ENCODE peak calls at places on chromosomes 4 and X, in six cellular contexts. One of them, this sample, is unnamed.

GRCh38 chr4:57254727-57255126 is 144.5 kb upstream of the IGFBP7 start:
- DNase-seq in neuronal stem cell: no peak
- DNase-seq in IMR-90: no peak
- DNase-seq in H1: no peak
- DNase-seq in mesendoderm: no peak
- DNase-seq in mesenchymal stem cell: no peak
- DNase-seq in this sample: no peak

GRCh38 chr4:3669553-3669949 is 96.6 kb upstream of the ADRA2C start:
- DNase-seq in IMR-90: no peak
- DNase-seq in H1: no peak
- DNase-seq in neuronal stem cell: no peak
- DNase-seq in mesendoderm: no peak
- DNase-seq in mesenchymal stem cell: no peak
- DNase-seq in this sample: no peak

GRCh38 chrX:13983734-13984133 is 46.0 kb downstream of the GEMIN8 start:
- DNase-seq in H1: no peak
- DNase-seq in IMR-90: no peak
- DNase-seq in mesenchymal stem cell: no peak
- DNase-seq in neuronal stem cell: no peak
- DNase-seq in mesendoderm: no peak
- DNase-seq in this sample: no peak

GRCh38 chr4:41883988-41884737 is 51.1 kb upstream of the TMEM33 start:
- DNase-seq in mesendoderm: no peak
- DNase-seq in mesenchymal stem cell: no peak
- DNase-seq in neuronal stem cell: no peak
- DNase-seq in IMR-90: no peak
- DNase-seq in H1: no peak
- DNase-seq in this sample: no peak

GRCh38 chr4:185640809-185641675 is 105.7 kb upstream of the PDLIM3 start:
- DNase-seq in mesenchymal stem cell: peak
- DNase-seq in neuronal stem cell: peak
- DNase-seq in H1: no peak
- DNase-seq in mesendoderm: peak
- DNase-seq in IMR-90: peak
- DNase-seq in this sample: no peak

GRCh38 chr4:138643827-138644226 is 371.8 kb upstream of the NOCT start:
- DNase-seq in mesendoderm: no peak
- DNase-seq in IMR-90: peak
- DNase-seq in mesenchymal stem cell: no peak
- DNase-seq in neuronal stem cell: no peak
- DNase-seq in H1: no peak
- DNase-seq in this sample: no peak

GRCh38 chr4:150007512-150007911 is 70.7 kb upstream of the DCLK2 start:
- DNase-seq in mesenchymal stem cell: peak
- DNase-seq in neuronal stem cell: no peak
- DNase-seq in IMR-90: peak
- DNase-seq in mesendoderm: peak
- DNase-seq in H1: no peak
- DNase-seq in this sample: no peak

GRCh38 chr4:65353098-65353497 is 317.2 kb downstream of the EPHA5 start:
- DNase-seq in mesendoderm: no peak
- DNase-seq in mesenchymal stem cell: no peak
- DNase-seq in IMR-90: no peak
- DNase-seq in neuronal stem cell: no peak
- DNase-seq in H1: no peak
- DNase-seq in this sample: no peak

GRCh38 chrX:100819534-100819836 is 706 bp upstream of the CSTF2 start:
- DNase-seq in mesendoderm: no peak
- DNase-seq in H1: no peak
- DNase-seq in mesenchymal stem cell: no peak
- DNase-seq in neuronal stem cell: no peak
- DNase-seq in IMR-90: no peak
- DNase-seq in this sample: peak

GRCh38 chr4:167469436-167469835 is 235.1 kb upstream of the SPOCK3 start:
- DNase-seq in H1: no peak
- DNase-seq in mesendoderm: no peak
- DNase-seq in mesenchymal stem cell: no peak
- DNase-seq in IMR-90: no peak
- DNase-seq in neuronal stem cell: no peak
- DNase-seq in this sample: no peak

GRCh38 chr4:10003666-10004065 is 17.6 kb downstream of the SLC2A9 start:
- DNase-seq in IMR-90: no peak
- DNase-seq in H1: no peak
- DNase-seq in mesendoderm: no peak
- DNase-seq in mesenchymal stem cell: no peak
- DNase-seq in neuronal stem cell: no peak
- DNase-seq in this sample: no peak

GRCh38 chr4:54909964-54910363 is 215.4 kb downstream of the KDR start:
- DNase-seq in H1: no peak
- DNase-seq in neuronal stem cell: no peak
- DNase-seq in mesendoderm: no peak
- DNase-seq in mesenchymal stem cell: no peak
- DNase-seq in IMR-90: no peak
- DNase-seq in this sample: no peak

GRCh38 chr4:54912155-54912554 is 213.2 kb downstream of the KDR start:
- DNase-seq in neuronal stem cell: no peak
- DNase-seq in H1: no peak
- DNase-seq in mesenchymal stem cell: no peak
- DNase-seq in mesendoderm: peak
- DNase-seq in IMR-90: no peak
- DNase-seq in this sample: no peak

GRCh38 chr4:54913751-54914526 is 211.5 kb downstream of the KDR start:
- DNase-seq in neuronal stem cell: no peak
- DNase-seq in mesendoderm: no peak
- DNase-seq in H1: no peak
- DNase-seq in mesenchymal stem cell: peak
- DNase-seq in IMR-90: no peak
- DNase-seq in this sample: no peak

GRCh38 chr4:54914781-54915180 is 210.6 kb downstream of the KDR start:
- DNase-seq in mesendoderm: no peak
- DNase-seq in neuronal stem cell: no peak
- DNase-seq in mesenchymal stem cell: no peak
- DNase-seq in IMR-90: no peak
- DNase-seq in H1: no peak
- DNase-seq in this sample: no peak
- H3K9ac ChIP-seq in mesendoderm: no peak
- H3K9ac ChIP-seq in neuronal stem cell: no peak
- H3K9ac ChIP-seq in mesenchymal stem cell: no peak
- H3K9ac ChIP-seq in IMR-90: no peak
- H3K9ac ChIP-seq in H1: no peak
- H3K9ac ChIP-seq in this sample: no peak

GRCh38 chr4:8656185-8656517 is 63.6 kb downstream of the CPZ start:
- DNase-seq in IMR-90: no peak
- DNase-seq in mesendoderm: no peak
- DNase-seq in mesenchymal stem cell: no peak
- DNase-seq in H1: peak
- DNase-seq in neuronal stem cell: no peak
- DNase-seq in this sample: peak
- H2BK15ac ChIP-seq in IMR-90: no peak
- H2BK15ac ChIP-seq in mesendoderm: no peak
- H2BK15ac ChIP-seq in mesenchymal stem cell: no peak
- H2BK15ac ChIP-seq in H1: no peak
- H2BK15ac ChIP-seq in neuronal stem cell: no peak
- H2BK15ac ChIP-seq in this sample: no peak

DNA sequence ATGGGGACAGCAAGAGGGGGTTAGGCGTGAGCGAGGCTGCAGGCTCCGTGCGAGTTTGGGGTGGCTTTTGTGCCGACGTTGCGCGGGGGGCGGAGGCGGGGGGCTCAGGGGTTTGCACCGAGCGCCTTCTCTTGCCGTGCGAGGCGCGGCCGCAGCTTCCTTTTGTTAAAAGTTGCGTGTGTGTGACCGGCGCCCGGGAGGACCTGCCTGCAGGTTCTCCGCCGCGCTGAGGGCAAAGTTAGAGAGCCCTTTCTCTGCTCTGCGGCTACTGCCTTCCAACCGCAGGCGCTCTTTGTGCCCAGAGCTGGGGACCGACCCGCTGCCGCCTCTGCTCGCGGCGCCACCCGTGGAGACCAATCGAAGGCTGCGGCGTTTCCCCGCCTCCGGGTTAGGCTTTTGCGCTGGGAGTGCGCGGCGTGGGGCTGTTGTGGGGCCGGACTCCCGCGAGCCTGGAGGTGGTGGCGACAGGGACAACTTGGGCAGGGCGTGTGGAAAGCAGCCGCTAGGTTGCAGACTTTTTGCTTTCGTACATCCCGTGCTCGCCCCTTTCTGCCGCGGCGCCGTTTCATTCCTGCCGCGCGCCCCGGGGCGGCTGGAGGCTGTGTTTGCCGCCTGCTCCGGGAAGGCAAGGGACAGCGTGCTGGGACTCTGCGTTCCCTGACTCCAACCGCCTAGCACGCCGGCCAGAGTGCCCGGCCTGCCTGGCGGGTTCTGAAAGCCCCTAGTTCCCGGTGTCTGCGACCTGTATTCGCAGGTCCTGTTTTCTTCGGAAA is 750 bp downstream of the KIT start:
- DNase-seq in mesenchymal stem cell: peak
- DNase-seq in H1: peak
- DNase-seq in IMR-90: peak
- DNase-seq in neuronal stem cell: peak
- DNase-seq in mesendoderm: peak
- DNase-seq in this sample: peak
- H3K9ac ChIP-seq in mesenchymal stem cell: peak
- H3K9ac ChIP-seq in H1: peak
- H3K9ac ChIP-seq in IMR-90: peak
- H3K9ac ChIP-seq in neuronal stem cell: peak
- H3K9ac ChIP-seq in mesendoderm: peak
- H3K9ac ChIP-seq in this sample: peak

DNA sequence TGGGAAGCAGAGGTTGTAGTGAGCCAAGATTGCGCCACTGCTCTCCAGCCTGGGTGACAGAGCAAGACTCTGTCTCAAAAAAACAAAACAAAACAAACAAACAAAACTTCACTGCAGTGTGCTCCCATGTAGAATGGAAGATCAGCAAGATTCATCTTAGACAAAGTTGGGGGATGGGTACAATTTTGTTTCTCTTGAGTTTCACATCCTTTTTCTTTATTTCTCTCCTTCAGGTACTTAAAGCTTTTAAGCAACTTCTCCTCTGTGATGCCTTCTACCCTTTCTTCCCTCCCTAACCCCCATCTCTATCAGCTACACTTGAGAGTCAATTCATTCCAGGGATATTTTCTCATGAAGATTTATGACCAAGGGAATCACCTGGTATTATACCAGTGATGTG is 15.5 kb upstream of the RBBP7 start:
- DNase-seq in mesendoderm: no peak
- DNase-seq in neuronal stem cell: no peak
- DNase-seq in IMR-90: no peak
- DNase-seq in mesenchymal stem cell: no peak
- DNase-seq in H1: no peak
- DNase-seq in this sample: no peak
- H2BK15ac ChIP-seq in mesendoderm: no peak
- H2BK15ac ChIP-seq in neuronal stem cell: no peak
- H2BK15ac ChIP-seq in IMR-90: no peak
- H2BK15ac ChIP-seq in mesenchymal stem cell: no peak
- H2BK15ac ChIP-seq in H1: no peak
- H2BK15ac ChIP-seq in this sample: no peak

GRCh38 chr4:147550626-147551250 is 66.5 kb upstream of the TMEM184C start:
- DNase-seq in IMR-90: peak
- DNase-seq in mesendoderm: no peak
- DNase-seq in neuronal stem cell: no peak
- DNase-seq in mesenchymal stem cell: peak
- DNase-seq in H1: no peak
- DNase-seq in this sample: no peak

GRCh38 chr4:147546341-147546740 is 65.4 kb downstream of the EDNRA start:
- DNase-seq in mesendoderm: no peak
- DNase-seq in IMR-90: peak
- DNase-seq in neuronal stem cell: no peak
- DNase-seq in H1: no peak
- DNase-seq in mesenchymal stem cell: peak
- DNase-seq in this sample: no peak

GRCh38 chr4:147543039-147543438 is 62.1 kb downstream of the EDNRA start:
- DNase-seq in mesendoderm: no peak
- DNase-seq in mesenchymal stem cell: peak
- DNase-seq in IMR-90: peak
- DNase-seq in H1: no peak
- DNase-seq in neuronal stem cell: no peak
- DNase-seq in this sample: no peak

GRCh38 chr4:147548251-147548650 is 67.4 kb downstream of the EDNRA start:
- DNase-seq in IMR-90: peak
- DNase-seq in mesendoderm: no peak
- DNase-seq in mesenchymal stem cell: no peak
- DNase-seq in neuronal stem cell: no peak
- DNase-seq in H1: no peak
- DNase-seq in this sample: no peak

DNA sequence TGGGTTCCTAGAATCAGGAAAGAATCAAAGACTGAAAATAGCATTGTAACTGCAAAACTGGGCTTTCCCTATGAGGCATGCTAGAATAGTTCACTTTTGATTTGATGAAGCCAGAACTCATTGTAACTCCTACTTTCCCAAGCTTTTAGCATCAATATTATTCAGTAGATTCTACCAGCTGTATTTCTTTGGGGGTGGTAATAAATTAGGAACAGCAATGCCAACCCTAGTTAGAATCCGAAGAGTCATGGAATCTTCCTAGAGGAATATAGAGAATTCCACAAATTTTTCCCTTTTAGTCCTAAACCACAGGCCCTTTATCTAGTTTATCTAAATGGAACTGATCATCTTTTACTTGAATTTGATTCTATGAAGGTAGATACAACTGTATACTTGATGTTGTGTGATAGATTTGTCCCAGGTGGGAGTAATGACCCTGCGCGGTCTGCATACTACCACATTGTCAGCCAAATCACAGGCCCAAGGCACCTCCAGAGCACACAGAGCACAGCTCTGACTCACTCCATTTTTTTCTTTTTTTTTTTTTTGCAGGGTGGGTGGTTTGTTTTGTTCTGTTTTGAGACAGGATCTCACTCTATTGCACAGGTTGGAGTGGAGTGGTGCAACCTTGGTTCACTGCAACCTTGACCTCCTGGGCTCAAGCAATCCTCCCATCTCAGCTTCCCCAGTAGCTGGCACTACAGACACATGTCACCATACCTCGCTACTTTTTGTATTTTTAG is 66.6 kb downstream of the EDNRA start:
- DNase-seq in neuronal stem cell: no peak
- DNase-seq in mesendoderm: no peak
- DNase-seq in H1: no peak
- DNase-seq in IMR-90: peak
- DNase-seq in mesenchymal stem cell: peak
- DNase-seq in this sample: no peak
- H3K9ac ChIP-seq in neuronal stem cell: no peak
- H3K9ac ChIP-seq in mesendoderm: no peak
- H3K9ac ChIP-seq in H1: no peak
- H3K9ac ChIP-seq in IMR-90: peak
- H3K9ac ChIP-seq in mesenchymal stem cell: peak
- H3K9ac ChIP-seq in this sample: no peak

GRCh38 chr4:28481565-28481964 is 1620.9 kb downstream of the STIM2 start:
- DNase-seq in mesendoderm: peak
- DNase-seq in IMR-90: no peak
- DNase-seq in H1: no peak
- DNase-seq in neuronal stem cell: no peak
- DNase-seq in mesenchymal stem cell: no peak
- DNase-seq in this sample: no peak
- H2BK15ac ChIP-seq in mesendoderm: no peak
- H2BK15ac ChIP-seq in IMR-90: no peak
- H2BK15ac ChIP-seq in H1: no peak
- H2BK15ac ChIP-seq in neuronal stem cell: no peak
- H2BK15ac ChIP-seq in mesenchymal stem cell: no peak
- H2BK15ac ChIP-seq in this sample: no peak

DNA sequence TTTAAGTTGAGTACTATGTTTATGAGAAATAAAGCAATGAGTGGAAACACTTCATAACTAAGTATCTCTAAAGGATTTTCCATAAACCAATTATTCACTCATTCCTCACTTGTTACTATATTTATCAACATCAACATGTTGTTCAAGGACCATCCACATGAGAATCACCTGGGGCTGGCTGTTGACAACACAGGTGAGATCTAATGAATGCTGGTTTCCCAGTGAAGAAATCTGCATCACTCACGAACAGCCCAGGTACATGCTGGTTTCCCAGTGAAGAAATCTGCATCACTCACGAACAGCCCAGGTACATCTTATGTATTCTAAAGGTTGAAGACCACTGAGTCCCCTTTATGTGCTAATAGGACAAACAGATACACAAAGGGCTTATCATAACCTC is 32.5 kb downstream of the TSPAN5 start:
- DNase-seq in neuronal stem cell: no peak
- DNase-seq in IMR-90: no peak
- DNase-seq in mesenchymal stem cell: no peak
- DNase-seq in mesendoderm: no peak
- DNase-seq in H1: no peak
- DNase-seq in this sample: no peak
- H3K9ac ChIP-seq in neuronal stem cell: no peak
- H3K9ac ChIP-seq in IMR-90: no peak
- H3K9ac ChIP-seq in mesenchymal stem cell: peak
- H3K9ac ChIP-seq in mesendoderm: no peak
- H3K9ac ChIP-seq in H1: no peak
- H3K9ac ChIP-seq in this sample: no peak